ENCODE peak calls at places on chromosomes 2 and 18, in five cellular contexts. K is K562, M is PC-9, I is A673, W is GM23248. E is an unnamed sample.

GRCh38 chr18:12838178-12838634 is 45.8 kb downstream of the PTPN2 start:
- DNase-seq in M (peak), I (peak), K (no peak), W (peak), E (no peak)

GRCh38 chr18:77140439-77141109 is 8.0 kb upstream of the MBP start:
- DNase-seq in K (no peak), M (no peak), I (no peak), W (no peak), E (no peak)

GRCh38 chr2:165886487-165887146 is 67.0 kb downstream of the TTC21B start:
- DNase-seq in M (no peak), K (no peak), I (no peak), W (no peak), E (no peak)

GRCh38 chr2:160205511-160205910 is 5.4 kb upstream of the ITGB6 start:
- DNase-seq in M (peak), I (peak), W (peak), K (no peak), E (no peak)

GRCh38 chr2:174702541-174702940 is 61.7 kb downstream of the CHRNA1 start:
- DNase-seq in I (no peak), M (no peak), W (no peak), K (no peak), E (no peak)

GRCh38 chr18:62772860-62773584 is 57.7 kb downstream of the PHLPP1 start:
- DNase-seq in K (no peak), I (no peak), W (no peak), M (no peak), E (no peak)

GRCh38 chr2:45329045-45329677 is 281.9 kb downstream of the SRBD1 start:
- DNase-seq in K (no peak), I (no peak), M (peak), W (peak), E (peak)

GRCh38 chr2:180872256-180872655 is 108.1 kb upstream of the UBE2E3 start:
- DNase-seq in I (peak), W (peak), M (no peak), K (no peak), E (no peak)

GRCh38 chr2:212494413-212495020 is 44.1 kb downstream of the ERBB4 start:
- DNase-seq in W (peak), M (no peak), I (peak), K (no peak), E (no peak)

GRCh38 chr2:33122726-33123125 is 176.0 kb downstream of the LTBP1 start:
- DNase-seq in K (peak), W (no peak), M (no peak), I (no peak), E (no peak)

GRCh38 chr2:100765481-100765880 is 54.5 kb upstream of the NPAS2 start:
- DNase-seq in M (no peak), K (no peak), I (peak), W (no peak), E (no peak)
- TF ChIP-seq EZH2 in M (no peak), K (no peak), I (no peak), W (no peak), E (no peak)

DNA sequence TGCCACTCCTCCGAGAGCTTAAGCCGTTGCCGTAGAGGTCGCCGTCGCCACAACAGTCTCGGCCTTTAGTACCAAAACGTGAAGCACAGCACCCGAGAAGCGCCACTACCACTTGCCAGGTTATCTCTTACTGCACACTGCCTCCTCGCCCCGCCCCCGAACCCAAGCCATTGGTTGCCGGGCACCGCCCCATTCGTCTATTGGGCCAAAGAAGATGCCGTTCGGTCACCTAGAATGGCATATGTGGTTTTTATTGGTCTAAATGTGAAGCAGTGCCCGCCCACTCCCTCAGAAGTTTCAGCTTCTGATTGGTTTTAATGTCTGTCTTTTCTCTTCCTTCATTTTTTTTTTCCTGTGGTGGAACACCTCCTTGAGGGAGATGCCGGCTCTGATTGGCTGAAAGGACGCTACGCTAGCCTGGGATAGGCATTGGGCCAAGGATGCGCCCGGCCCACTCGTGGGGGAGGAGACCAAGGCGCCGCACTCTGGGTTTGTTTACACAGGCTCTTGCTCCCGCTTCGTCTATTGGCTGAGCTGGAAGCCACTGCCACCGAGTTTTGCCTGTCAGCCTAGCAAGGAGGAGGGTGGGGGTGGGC is at the start of gene PAIP2B:
- DNase-seq in K (peak), W (peak), I (peak), M (peak), E (peak)
- H3K27ac ChIP-seq in K (no peak), W (no peak), I (peak), M (no peak), E (peak)

GRCh38 chr2:186691900-186692299 is 2.0 kb upstream of the FAM171B start:
- DNase-seq in M (no peak), W (no peak), K (no peak), I (no peak), E (no peak)

GRCh38 chr2:186691231-186691630 is 2.6 kb upstream of the FAM171B start:
- DNase-seq in W (no peak), M (no peak), K (no peak), I (no peak), E (no peak)

GRCh38 chr2:186690796-186691195 is 3.1 kb upstream of the FAM171B start:
- DNase-seq in K (no peak), I (no peak), W (no peak), M (no peak), E (no peak)

GRCh38 chr2:186687774-186688173 is 6.1 kb upstream of the FAM171B start:
- DNase-seq in I (peak), K (no peak), W (no peak), M (no peak), E (no peak)

DNA sequence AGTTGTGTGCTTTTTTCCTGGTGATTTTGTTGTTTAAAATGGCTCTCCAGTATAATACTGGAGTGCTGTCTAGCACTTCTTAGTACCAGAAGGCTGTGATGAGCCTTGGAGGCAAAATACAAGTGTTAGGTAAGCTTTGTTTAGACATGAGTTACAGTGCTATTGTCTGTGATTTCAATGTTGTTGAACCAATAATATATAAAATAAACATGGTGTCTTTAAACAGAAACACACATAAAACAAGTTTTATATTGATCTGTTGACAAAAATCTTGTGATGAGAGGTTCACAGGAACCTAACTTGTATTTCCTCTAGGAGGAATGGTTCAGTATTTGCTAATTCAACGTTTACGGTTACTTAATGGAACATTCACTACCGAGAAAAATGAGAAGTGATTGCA is 5.0 kb upstream of the FAM171B start:
- DNase-seq in K (no peak), M (no peak), W (no peak), I (no peak), E (no peak)
- TF ChIP-seq EZH2 in K (no peak), M (no peak), W (no peak), I (no peak), E (no peak)

GRCh38 chr2:66575625-66576371 is 140.9 kb downstream of the MEIS1 start:
- DNase-seq in K (peak), M (no peak), I (peak), W (peak), E (peak)
- H3K27ac ChIP-seq in K (no peak), M (no peak), I (peak), W (peak), E (no peak)

GRCh38 chr2:234479465-234479864 is 17.4 kb downstream of the ARL4C start:
- DNase-seq in M (no peak), W (no peak), K (no peak), I (no peak), E (no peak)
- TF ChIP-seq EZH2 in M (no peak), W (no peak), K (no peak), I (no peak), E (no peak)

GRCh38 chr2:72821118-72821517 is 4.7 kb downstream of the EXOC6B start:
- DNase-seq in K (no peak), M (no peak), W (no peak), I (no peak), E (no peak)
- H3K27ac ChIP-seq in K (no peak), M (no peak), W (no peak), I (no peak), E (no peak)

DNA sequence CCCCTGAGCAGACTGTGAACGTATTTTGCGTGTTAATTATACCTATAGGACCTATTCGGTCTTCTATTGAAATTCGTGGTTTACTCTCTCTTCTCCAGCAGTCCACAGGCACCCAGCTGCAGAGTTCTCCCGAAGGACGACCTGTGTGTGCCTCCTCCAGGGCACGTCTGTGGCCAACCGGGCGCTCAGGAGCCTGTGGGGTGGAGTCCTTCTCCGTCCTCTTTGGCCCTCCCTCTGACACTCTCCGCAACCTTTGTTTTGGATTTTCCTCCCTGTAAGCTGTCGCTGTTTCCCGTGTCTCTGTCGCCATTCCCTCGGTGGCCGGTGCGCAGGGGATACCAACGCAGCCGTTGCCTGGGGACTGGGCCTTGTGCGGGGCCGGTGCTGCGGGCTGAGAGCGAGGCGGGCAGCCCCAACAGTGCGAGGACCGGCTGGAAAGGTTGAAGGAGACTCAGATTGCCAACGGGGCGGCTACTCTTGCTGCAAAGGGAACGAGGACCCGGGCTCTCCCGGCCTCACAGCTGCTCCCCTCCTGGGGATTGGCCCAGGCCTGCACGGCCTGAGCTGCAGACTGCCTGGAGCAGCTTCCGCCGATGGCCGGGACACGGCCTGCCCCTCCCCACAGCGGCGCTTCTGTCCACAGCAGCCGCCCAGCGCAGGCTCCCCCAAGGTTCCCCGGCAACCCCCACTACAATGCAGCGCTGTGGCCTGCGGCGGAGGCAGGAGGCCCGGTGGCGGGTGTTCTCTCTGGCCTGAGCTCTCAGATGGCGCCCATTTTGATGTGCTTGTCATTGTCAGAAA is 221.0 kb downstream of the MTX2 start:
- DNase-seq in I (no peak), W (no peak), K (peak), M (no peak), E (peak)
- TF ChIP-seq EZH2 in I (no peak), W (no peak), K (no peak), M (no peak), E (peak)

E was measured in neural progenitor cell.